ENCODE peak calls at places on chromosomes 12 and 14, in eight cellular contexts. R, E, Y, F, K, Z, B and U are unnamed samples.

GRCh38 chr14:75042040-75042439 is 9.2 kb downstream of the MLH3 start:
- DNase-seq in R (no peak), E (no peak), Y (no peak), F (no peak), K (no peak), Z (peak; percentile 68), B (no peak), U (no peak)

GRCh38 chr12:115638753-115639666 is 638.5 kb downstream of the MED13L start:
- DNase-seq in R (peak; percentile 45), E (no peak), Y (peak; percentile 69), F (no peak), K (no peak), Z (peak; percentile 49), B (peak; percentile 30), U (no peak)

GRCh38 chr14:74599201-74599809 is 12.7 kb downstream of the LTBP2 start:
- DNase-seq in R (no peak), E (peak; percentile 46), Y (no peak), F (no peak), K (no peak), Z (no peak), B (peak; percentile 58), U (no peak)

GRCh38 chr12:131210506-131211278 is 257.0 kb downstream of the ADGRD1 start:
- DNase-seq in R (no peak), E (no peak), Y (no peak), F (no peak), K (no peak), Z (no peak), B (no peak), U (no peak)

GRCh38 chr14:68157971-68158371 is 338.4 kb downstream of the RAD51B start:
- DNase-seq in R (no peak), E (peak; percentile 66), Y (no peak), F (peak; percentile 61), K (no peak), Z (no peak), B (no peak), U (no peak)

GRCh38 chr12:43113153-43113552 is 438.9 kb downstream of the ADAMTS20 start:
- DNase-seq in R (peak; percentile 31), E (peak; percentile 84), Y (no peak), F (no peak), K (no peak), Z (peak; percentile 1), B (peak; percentile 30), U (no peak)

GRCh38 chr12:48956279-48957140 is 777 bp downstream of the ARF3 start:
- DNase-seq in R (peak; percentile 98), E (peak; percentile 98), Y (peak; percentile 95), F (peak; percentile 95), K (peak; percentile 93), Z (peak; percentile 85), B (peak; percentile 95), U (no peak)

GRCh38 chr14:24417832-24418491 is 11.5 kb downstream of the CBLN3 start:
- DNase-seq in R (no peak), E (no peak), Y (no peak), F (no peak), K (no peak), Z (no peak), B (no peak), U (no peak)

GRCh38 chr12:84738481-84738972 is 174.1 kb downstream of the SLC6A15 start:
- DNase-seq in R (peak; percentile 67), E (peak; percentile 77), Y (no peak), F (peak; percentile 66), K (no peak), Z (no peak), B (no peak), U (no peak)

GRCh38 chr12:71804505-71804904 is 35.1 kb upstream of the TBC1D15 start:
- DNase-seq in R (peak; percentile 77), E (no peak), Y (peak; percentile 50), F (no peak), K (no peak), Z (no peak), B (no peak), U (no peak)

GRCh38 chr12:57233357-57234232 is 4.1 kb downstream of the SHMT2 start:
- DNase-seq in R (no peak), E (peak; percentile 77), Y (no peak), F (no peak), K (no peak), Z (no peak), B (no peak), U (no peak)

GRCh38 chr14:102819176-102819628 is 42.0 kb downstream of the TRAF3 start:
- DNase-seq in R (no peak), E (no peak), Y (no peak), F (no peak), K (no peak), Z (no peak), B (peak; percentile 45), U (peak; percentile 64)

GRCh38 chr14:83894519-83894918 is 1635.4 kb upstream of the FLRT2 start:
- DNase-seq in R (peak; percentile 41), E (no peak), Y (no peak), F (no peak), K (no peak), Z (no peak), B (no peak), U (no peak)

GRCh38 chr14:28867571-28867970 is 101.0 kb downstream of the FOXG1 start:
- DNase-seq in R (no peak), E (peak; percentile 3), Y (no peak), F (no peak), K (no peak), Z (no peak), B (no peak), U (no peak)

GRCh38 chr12:4279120-4279690 is 5.6 kb downstream of the CCND2 start:
- DNase-seq in R (no peak), E (no peak), Y (no peak), F (no peak), K (no peak), Z (no peak), B (peak; percentile 37), U (no peak)

GRCh38 chr12:23424685-23425084 is 524.8 kb downstream of the SOX5 start:
- DNase-seq in R (no peak), E (no peak), Y (no peak), F (no peak), K (no peak), Z (no peak), B (no peak), U (no peak)

GRCh38 chr14:24194186-24194872 is 912 bp downstream of the TM9SF1 start:
- DNase-seq in R (no peak), E (no peak), Y (no peak), F (no peak), K (no peak), Z (no peak), B (no peak), U (no peak)

GRCh38 chr12:27914956-27915355 is 57.6 kb downstream of the PTHLH start:
- DNase-seq in R (no peak), E (no peak), Y (no peak), F (no peak), K (no peak), Z (no peak), B (no peak), U (no peak)
- TF ChIP-seq EZH2phosphoT487 in R (no peak), E (no peak), Y (no peak), F (no peak), K (no peak), Z (no peak), B (no peak), U (no peak)

GRCh38 chr12:132398386-132398991 is 69.1 kb upstream of the GALNT9 start:
- DNase-seq in R (no peak), E (no peak), Y (no peak), F (no peak), K (no peak), Z (no peak), B (no peak), U (no peak)

GRCh38 chr12:132397152-132397933 is 68.0 kb upstream of the GALNT9 start:
- DNase-seq in R (no peak), E (no peak), Y (no peak), F (no peak), K (no peak), Z (no peak), B (no peak), U (no peak)

GRCh38 chr12:132399092-132400010 is 70.0 kb upstream of the GALNT9 start:
- DNase-seq in R (no peak), E (no peak), Y (no peak), F (no peak), K (no peak), Z (no peak), B (no peak), U (no peak)

GRCh38 chr12:132396657-132397056 is 67.3 kb upstream of the GALNT9 start:
- DNase-seq in R (no peak), E (no peak), Y (no peak), F (no peak), K (no peak), Z (no peak), B (no peak), U (no peak)

GRCh38 chr12:132397934-132398385 is 68.6 kb upstream of the GALNT9 start:
- DNase-seq in R (no peak), E (no peak), Y (no peak), F (no peak), K (no peak), Z (no peak), B (no peak), U (no peak)
- H3K27me3 ChIP-seq in R (no peaks in the 10 kb centered on the region), E (peaks cover 10% of the 10 kb centered on the region), Y (peaks cover 92% of the 10 kb centered on the region), F (peaks cover 65% of the 10 kb centered on the region), K (no peaks in the 10 kb centered on the region), Z (peaks cover 55% of the 10 kb centered on the region), B (peaks cover 39% of the 10 kb centered on the region), U (peaks cover 25% of the 10 kb centered on the region)

GRCh38 chr14:90503582-90503981 is 106.8 kb downstream of the CALM1 start:
- DNase-seq in R (no peak), E (no peak), Y (no peak), F (no peak), K (no peak), Z (peak; percentile 71), B (no peak), U (no peak)

GRCh38 chr14:90502760-90503159 is 105.9 kb downstream of the CALM1 start:
- DNase-seq in R (no peak), E (no peak), Y (no peak), F (no peak), K (no peak), Z (no peak), B (no peak), U (no peak)

GRCh38 chr14:90505531-90505930 is 108.7 kb downstream of the CALM1 start:
- DNase-seq in R (no peak), E (no peak), Y (no peak), F (no peak), K (no peak), Z (no peak), B (no peak), U (no peak)

GRCh38 chr14:90506748-90507147 is 109.9 kb downstream of the CALM1 start:
- DNase-seq in R (no peak), E (no peak), Y (no peak), F (peak; percentile 47), K (no peak), Z (no peak), B (no peak), U (no peak)

GRCh38 chr14:90504643-90505042 is 107.8 kb downstream of the CALM1 start:
- DNase-seq in R (no peak), E (no peak), Y (no peak), F (no peak), K (no peak), Z (no peak), B (no peak), U (no peak)
- TF ChIP-seq EZH2phosphoT487 in R (no peak), E (no peak), Y (no peak), F (no peak), K (no peak), Z (no peak), B (no peak), U (no peak)

DNA sequence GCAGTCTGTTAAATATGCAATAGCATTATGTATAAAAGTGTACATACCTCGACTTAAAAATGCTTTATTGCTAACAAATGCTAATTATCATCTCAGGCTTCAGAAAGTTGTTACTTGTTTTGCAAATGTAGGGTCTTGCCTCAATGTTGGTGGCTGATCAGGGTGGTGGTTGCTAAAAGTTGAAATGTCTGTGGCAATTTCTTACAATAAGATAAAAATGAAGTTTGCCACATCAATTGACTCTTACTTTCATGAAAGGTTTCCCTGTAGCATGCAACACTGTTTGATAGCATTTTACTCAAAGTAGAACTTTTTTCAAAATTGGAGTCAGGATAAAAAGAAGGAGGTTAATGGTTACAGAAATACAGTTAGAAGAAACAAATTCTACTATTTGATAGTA is 407.7 kb upstream of the OR4E1 start:
- DNase-seq in R (no peak), E (no peak), Y (no peak), F (no peak), K (no peak), Z (no peak), B (no peak), U (no peak)
- H3K27me3 ChIP-seq in R (no peaks in the 10 kb centered on the region), E (no peaks in the 10 kb centered on the region), Y (no peaks in the 10 kb centered on the region), F (peaks cover 42% of the 10 kb centered on the region), K (peaks cover 17% of the 10 kb centered on the region), Z (no peaks in the 10 kb centered on the region), B (no peaks in the 10 kb centered on the region), U (no peaks in the 10 kb centered on the region)